ENCODE peak calls at places on chromosomes 3 and 15, in four cellular contexts. I, L, N and K are unnamed samples.

GRCh38 chr15:52143862-52144261 is 31.3 kb upstream of the BCL2L10 start:
- DNase-seq in N (peak), L (peak), I (peak), K (no peak)

GRCh38 chr3:53243165-53243564 is 12.7 kb downstream of the TKT start:
- DNase-seq in N (no peak), L (no peak), I (no peak), K (peak)

GRCh38 chr15:63860161-63860954 is 26.6 kb upstream of the HERC1 start:
- DNase-seq in I (no peak), L (peak), N (no peak), K (no peak)

GRCh38 chr3:193870376-193871092 is 265.4 kb upstream of the HES1 start:
- DNase-seq in I (peak), N (no peak), L (no peak), K (no peak)

GRCh38 chr3:136819784-136820640 is 1.1 kb downstream of the SLC35G2 start:
- DNase-seq in N (peak), L (no peak), I (peak), K (peak)

GRCh38 chr3:186268616-186269448 is 93.2 kb downstream of the DGKG start:
- DNase-seq in N (peak), I (peak), L (no peak), K (peak)

GRCh38 chr3:47251689-47252088 is 30.9 kb downstream of the KIF9 start:
- DNase-seq in I (no peak), L (no peak), N (no peak), K (no peak)

GRCh38 chr15:64045106-64045435 is 1.2 kb downstream of the DAPK2 start:
- DNase-seq in L (no peak), N (no peak), I (no peak), K (no peak)

GRCh38 chr3:187507905-187508304 is 139.7 kb downstream of the RTP4 start:
- DNase-seq in L (no peak), N (no peak), I (no peak), K (no peak)

GRCh38 chr3:48125026-48125704 is 63.1 kb downstream of the CDC25A start:
- DNase-seq in L (no peak), N (no peak), I (peak), K (no peak)

GRCh38 chr3:46705751-46706572 is 4.8 kb downstream of the TMIE start:
- DNase-seq in N (no peak), I (peak), L (no peak), K (no peak)

GRCh38 chr15:34841220-34841841 is 46.0 kb upstream of the ACTC1 start:
- DNase-seq in L (no peak), I (peak), N (no peak), K (no peak)

GRCh38 chr3:143348486-143349327 is 229.1 kb downstream of the CHST2 start:
- DNase-seq in L (peak), N (no peak), I (no peak), K (no peak)

GRCh38 chr3:78887029-78887428 is 880.8 kb downstream of the ROBO1 start:
- DNase-seq in L (no peak), I (peak), N (no peak), K (peak)
- TF ChIP-seq MAZ in L (no peak), I (no peak), N (no peak), K (no peak)

GRCh38 chr3:128113817-128114794 is 9.5 kb downstream of the RUVBL1 start:
- DNase-seq in N (no peak), I (no peak), L (no peak), K (no peak)

GRCh38 chr3:128107809-128108208 is 15.8 kb downstream of the RUVBL1 start:
- DNase-seq in N (no peak), I (peak), L (no peak), K (no peak)

GRCh38 chr3:128111147-128111546 is 12.5 kb downstream of the RUVBL1 start:
- DNase-seq in N (no peak), L (no peak), I (no peak), K (no peak)

GRCh38 chr3:128112406-128112968 is 11.1 kb downstream of the RUVBL1 start:
- DNase-seq in L (no peak), I (peak), N (no peak), K (peak)
- TF ChIP-seq MAZ in L (no peak), I (no peak), N (no peak), K (no peak)

DNA sequence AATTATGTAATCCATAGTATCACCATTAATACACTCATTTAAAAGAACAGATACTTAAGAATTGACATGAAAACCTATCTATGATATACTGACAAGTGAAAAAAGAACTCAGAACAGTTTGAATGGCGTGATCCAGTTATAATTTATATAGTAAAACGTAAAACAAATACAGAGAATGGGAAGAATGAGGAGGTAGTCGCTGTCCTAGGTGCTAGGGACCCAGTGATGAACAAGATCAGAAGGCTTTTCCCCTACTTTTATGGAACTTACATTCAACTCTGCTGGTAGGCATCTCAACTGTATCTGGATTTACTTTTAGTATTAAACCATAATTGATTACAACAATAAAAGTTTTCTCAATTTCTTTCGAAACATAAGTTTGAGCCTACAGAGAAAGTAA is 31.8 kb downstream of the GSK3B start:
- DNase-seq in N (no peak), L (no peak), I (peak), K (no peak)
- TF ChIP-seq MAZ in N (no peak), L (no peak), I (no peak), K (no peak)

DNA sequence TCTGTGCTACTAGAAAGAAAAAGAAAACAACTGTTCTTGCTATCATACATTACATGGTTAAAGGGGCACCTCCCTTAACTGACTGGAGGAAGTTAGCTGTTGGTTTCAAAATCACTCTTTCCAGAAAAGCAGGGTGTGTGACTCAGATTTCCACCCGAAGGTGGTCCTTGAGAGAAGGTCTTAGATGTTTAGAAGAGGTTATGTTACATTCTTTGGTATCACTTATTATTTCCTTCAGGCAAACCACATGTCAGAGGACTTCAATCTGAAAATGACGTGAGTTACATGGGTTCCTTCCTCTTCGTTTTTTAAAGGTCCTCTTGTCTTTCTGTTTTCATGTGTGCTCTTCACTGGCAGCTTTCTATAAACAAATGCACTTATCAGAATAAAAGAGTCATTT is 307.9 kb upstream of the CBLB start:
- DNase-seq in I (peak), N (no peak), L (no peak), K (no peak)
- TF ChIP-seq MAZ in I (no peak), N (no peak), L (no peak), K (no peak)

DNA sequence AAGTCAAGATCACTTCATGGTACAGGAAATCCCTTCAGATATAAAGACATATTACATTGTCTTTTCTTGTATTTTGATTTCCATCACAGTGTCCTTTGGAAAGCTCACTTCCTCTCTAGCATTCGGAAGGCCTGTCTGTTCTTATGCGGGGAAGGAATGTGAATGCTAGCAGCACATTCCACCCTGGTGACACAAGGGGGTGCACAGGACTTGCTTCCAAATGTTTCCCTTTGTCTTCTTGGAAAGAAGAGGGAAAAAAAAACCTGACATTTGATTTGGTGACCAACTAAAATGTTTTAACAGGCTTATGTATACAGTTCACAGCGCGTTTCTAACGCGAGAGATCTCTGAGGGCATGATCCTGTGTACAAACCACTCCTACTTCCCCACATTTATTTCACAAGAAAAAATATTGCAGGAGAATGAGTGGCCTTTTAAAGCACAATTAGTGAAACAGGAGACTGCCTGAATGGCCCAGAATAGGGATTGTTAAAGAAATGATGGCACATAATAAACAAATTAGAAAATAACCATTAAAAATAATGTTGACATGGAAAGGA is 107.5 kb upstream of the FXR1 start:
- DNase-seq in L (peak), N (peak), I (peak), K (peak)
- TF ChIP-seq MAZ in L (no peak), N (no peak), I (no peak), K (no peak)

DNA sequence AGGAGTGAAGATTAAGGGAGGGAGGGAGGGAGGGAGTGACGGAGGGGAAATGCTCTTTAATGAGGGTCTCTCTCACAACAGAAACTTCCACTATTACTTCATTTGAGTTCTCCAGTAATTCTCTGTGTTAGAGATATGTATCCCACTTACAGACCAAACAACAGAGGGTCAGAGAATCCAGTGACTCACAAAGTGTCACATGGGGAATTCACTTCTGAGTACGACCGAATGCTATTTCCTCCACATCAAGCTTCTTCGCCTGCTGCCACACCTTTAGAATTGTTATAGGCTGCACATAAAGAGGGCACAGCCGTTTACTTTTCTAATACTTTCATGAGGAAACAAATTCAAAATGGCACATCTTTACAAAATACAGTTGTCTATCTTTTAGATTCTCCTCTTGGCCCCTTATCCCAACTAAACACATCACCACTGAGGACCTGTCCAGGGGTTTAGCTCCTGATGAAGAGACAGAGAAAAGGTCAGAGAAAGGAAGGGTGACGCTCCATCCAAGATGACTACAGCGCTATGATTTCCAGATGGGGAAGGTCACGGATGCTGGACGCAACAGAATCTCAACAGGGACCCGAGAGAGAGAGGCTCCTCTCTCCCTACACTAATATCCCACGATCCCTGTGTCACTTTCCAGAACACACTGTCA is 119.0 kb downstream of the XXYLT1 start:
- DNase-seq in L (no peak), I (peak), N (peak), K (no peak)
- TF ChIP-seq MAZ in L (no peak), I (no peak), N (no peak), K (no peak)

DNA sequence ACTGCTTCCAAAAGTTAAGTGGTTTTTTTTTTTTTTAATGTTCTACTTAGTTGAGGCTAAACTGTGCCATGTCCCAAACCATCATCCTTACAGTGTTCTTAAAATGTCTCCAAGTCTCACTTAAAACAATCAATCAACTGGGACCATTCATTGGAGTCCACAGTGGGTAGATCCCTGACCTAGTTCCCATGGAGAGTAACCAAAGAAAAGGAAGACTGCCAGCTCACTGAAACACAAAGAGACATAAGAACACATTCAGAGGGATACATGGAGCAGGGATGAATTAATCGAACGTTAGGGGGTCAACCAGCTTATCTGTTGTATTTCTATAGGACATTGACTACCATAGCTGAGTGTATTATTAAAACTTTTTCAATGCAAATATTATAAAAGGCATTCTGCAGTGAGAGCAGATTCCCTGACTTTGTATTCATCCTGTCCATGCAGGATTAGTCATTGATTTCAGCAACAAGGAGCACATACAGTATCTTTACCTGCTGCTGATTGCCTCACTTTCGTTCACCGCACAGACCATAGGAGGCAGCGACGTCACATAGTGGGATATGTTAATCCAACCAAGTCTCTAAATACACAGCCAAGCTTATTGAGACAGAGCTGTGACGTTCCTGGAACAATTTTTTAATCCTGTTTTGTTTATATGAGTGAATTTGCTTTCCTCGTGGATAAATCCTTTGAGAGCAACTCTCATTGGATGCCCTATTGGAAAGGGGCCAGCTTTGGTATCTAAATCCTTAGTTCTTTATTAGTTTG is 365.0 kb upstream of the RBMS3 start:
- DNase-seq in L (no peak), I (peak), N (no peak), K (peak)
- TF ChIP-seq MAZ in L (no peak), I (no peak), N (no peak), K (no peak)

GRCh38 chr15:70854669-70854976 is 666 bp upstream of the LARP6 start:
- DNase-seq in I (peak), N (no peak), L (no peak), K (no peak)

GRCh38 chr15:70857547-70858265 is 3.7 kb upstream of the LARP6 start:
- DNase-seq in N (no peak), L (no peak), I (peak), K (no peak)

GRCh38 chr15:70855764-70856163 is 1.8 kb upstream of the LARP6 start:
- DNase-seq in I (peak), L (no peak), N (no peak), K (no peak)

GRCh38 chr15:70856884-70857546 is 3.1 kb upstream of the LARP6 start:
- DNase-seq in I (peak), L (no peak), N (no peak), K (peak)

DNA sequence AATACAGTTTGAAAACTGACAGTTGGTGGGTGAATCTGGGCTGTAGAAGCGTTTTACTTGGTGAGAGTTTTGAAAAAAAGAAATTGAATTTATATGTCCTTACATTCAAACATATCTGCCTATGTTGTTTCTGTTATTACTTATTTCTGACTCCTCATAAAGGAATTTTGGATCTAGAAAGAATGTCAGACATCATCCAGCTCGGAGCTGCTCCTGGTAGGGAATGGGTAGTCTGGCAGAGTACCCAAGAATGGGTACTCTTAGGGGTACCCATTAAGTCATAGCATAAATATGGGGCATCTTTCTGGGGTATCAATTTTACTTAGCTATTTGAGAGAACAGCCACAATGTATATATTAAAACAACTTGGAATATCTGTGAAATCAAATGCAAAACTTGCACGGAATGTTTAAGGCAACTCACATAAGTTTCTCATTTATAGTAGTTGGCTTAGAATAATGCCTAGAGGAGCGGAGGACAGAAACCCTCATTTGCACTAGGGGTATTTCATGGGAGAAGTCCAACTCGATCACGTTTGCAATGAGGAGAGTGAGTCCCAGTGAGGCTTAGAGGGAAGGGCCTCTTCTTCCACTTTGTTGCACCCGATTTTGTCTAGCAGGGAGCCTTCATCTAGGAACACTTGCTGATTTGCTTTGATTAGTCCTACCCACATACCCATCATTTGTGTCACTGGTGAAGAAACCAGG is 2.4 kb upstream of the LARP6 start:
- DNase-seq in N (no peak), I (peak), L (no peak), K (no peak)
- TF ChIP-seq MAZ in N (no peak), I (no peak), L (no peak), K (no peak)

GRCh38 chr3:32457971-32458471 is 44.6 kb downstream of the CMTM6 start:
- DNase-seq in N (no peak), I (no peak), L (peak), K (no peak)
- TF ChIP-seq MAZ in N (no peak), I (no peak), L (no peak), K (no peak)